ENCODE peak calls at places on chromosomes 11 and 22, in nine cellular contexts. Y is body of pancreas; O is activated gamma-delta T cell treated with anti-CD3 and anti-CD28 coated beads, Interleukin-2, amount 50 U/mL, for 16 hours; P is neuronal stem cell; M is fibroblast of the aortic adventitia; I is IMR-90; L is T-helper 9 cell; R is astrocyte of the spinal cord; E is AG10803. W is an unnamed sample.

GRCh38 chr11:101860694-101861371 is 54.0 kb upstream of the CEP126 start:
- DNase-seq in Y (peak), O (no peak), P (peak), M (peak), I (peak), L (no peak), R (peak), E (peak), W (peak)

GRCh38 chr11:101444164-101444563 is 139.6 kb downstream of the TRPC6 start:
- DNase-seq in Y (peak), O (no peak), P (no peak), M (no peak), I (no peak), L (no peak), R (no peak), E (no peak), W (no peak)

GRCh38 chr22:17888855-17889254 is 114.6 kb upstream of the BID start:
- DNase-seq in Y (no peak), O (no peak), P (no peak), M (no peak), I (peak), L (no peak), R (peak), E (peak), W (no peak)

GRCh38 chr11:108592591-108593213 is 866 bp downstream of the EXPH5 start:
- DNase-seq in Y (peak), O (peak), P (peak), M (no peak), I (no peak), L (peak), R (no peak), E (no peak), W (no peak)

GRCh38 chr11:3195251-3196160 is 23.1 kb downstream of the MRGPRG start:
- DNase-seq in Y (no peak), O (no peak), P (no peak), M (no peak), I (peak), L (no peak), R (no peak), E (peak), W (no peak)

GRCh38 chr11:47003180-47003877 is 66.8 kb downstream of the CSTPP1 start:
- DNase-seq in Y (no peak), O (no peak), P (no peak), M (no peak), I (no peak), L (no peak), R (no peak), E (peak), W (peak)

GRCh38 chr22:24731786-24732185 is 42.7 kb downstream of the PIWIL3 start:
- DNase-seq in Y (no peak), O (no peak), P (no peak), M (no peak), I (no peak), L (no peak), R (no peak), E (no peak), W (no peak)

GRCh38 chr22:49956914-49957825 is 3.4 kb upstream of the PIM3 start:
- DNase-seq in Y (no peak), O (no peak), P (no peak), M (no peak), I (no peak), L (no peak), R (no peak), E (no peak), W (no peak)

GRCh38 chr11:34732831-34733230 is 111.9 kb downstream of the EHF start:
- DNase-seq in Y (no peak), O (no peak), P (no peak), M (no peak), I (no peak), L (no peak), R (no peak), E (no peak), W (no peak)

GRCh38 chr22:50477923-50478322 is 3.1 kb upstream of the SBF1 start:
- DNase-seq in Y (no peak), O (no peak), P (no peak), M (no peak), I (no peak), L (no peak), R (no peak), E (no peak), W (no peak)

GRCh38 chr11:62489204-62489603 is 57.4 kb downstream of the AHNAK start:
- DNase-seq in Y (no peak), O (no peak), P (no peak), M (peak), I (peak), L (no peak), R (no peak), E (peak), W (no peak)

GRCh38 chr11:111177037-111177988 is 68.2 kb upstream of the POU2AF2 start:
- DNase-seq in Y (no peak), O (no peak), P (no peak), M (no peak), I (no peak), L (no peak), R (no peak), E (no peak), W (peak)

GRCh38 chr11:78138694-78139421 is 568 bp downstream of the ALG8 start:
- DNase-seq in Y (no peak), O (no peak), P (peak), M (no peak), I (peak), L (no peak), R (peak), E (no peak), W (peak)

GRCh38 chr11:10117709-10118341 is 176.2 kb downstream of the SBF2 start:
- DNase-seq in Y (no peak), O (no peak), P (no peak), M (peak), I (peak), L (no peak), R (peak), E (peak), W (no peak)